ENCODE peak calls at places on chromosomes 12 and 14, in eight cellular contexts. B, R, M, V, T, F, K and X are unnamed samples.

GRCh38 chr14:103584326-103584915 is 21.7 kb downstream of the COA8 start:
- DNase-seq in V (no peak), F (no peak), R (no peak), K (no peak), T (no peak), M (no peak), B (no peak), X (no peak)

GRCh38 chr14:57266060-57266459 is 2.6 kb downstream of the EXOC5 start:
- DNase-seq in M (no peak), K (no peak), V (no peak), B (no peak), F (no peak), R (no peak), T (no peak), X (no peak)

GRCh38 chr14:76056128-76056527 is 70.6 kb downstream of the IFT43 start:
- DNase-seq in K (no peak), F (no peak), R (no peak), B (no peak), M (no peak), V (no peak), T (no peak), X (no peak)

GRCh38 chr14:50762001-50762930 is 68.7 kb downstream of the NIN start:
- DNase-seq in T (no peak), R (peak), K (no peak), F (no peak), M (no peak), V (no peak), B (peak), X (no peak)

GRCh38 chr12:64236549-64236948 is 14.5 kb upstream of the KICS2 start:
- DNase-seq in B (no peak), T (no peak), F (no peak), R (no peak), M (no peak), V (no peak), K (no peak), X (no peak)

GRCh38 chr12:106139422-106140141 is 828 bp upstream of the NUAK1 start:
- DNase-seq in F (peak), K (peak), M (peak), B (peak), T (peak), R (no peak), V (peak), X (peak)

GRCh38 chr12:76275511-76276093 is 72.6 kb downstream of the BBS10 start:
- DNase-seq in T (no peak), V (no peak), M (no peak), K (no peak), B (no peak), F (no peak), R (no peak), X (no peak)

GRCh38 chr12:131799828-131800593 is 28.2 kb upstream of the MMP17 start:
- DNase-seq in K (no peak), F (no peak), B (no peak), T (no peak), M (no peak), V (no peak), R (no peak), X (no peak)

GRCh38 chr14:61891251-61891650 is 129.0 kb downstream of the SNAPC1 start:
- DNase-seq in B (no peak), K (no peak), R (no peak), M (no peak), T (peak), V (no peak), F (no peak), X (no peak)

GRCh38 chr14:54116972-54117371 is 160.3 kb upstream of the BMP4 start:
- DNase-seq in T (no peak), K (no peak), R (no peak), F (no peak), M (no peak), B (no peak), V (no peak), X (no peak)

GRCh38 chr12:66776974-66777373 is 98.1 kb upstream of the GRIP1 start:
- DNase-seq in F (no peak), T (no peak), K (no peak), R (peak), B (no peak), V (no peak), M (no peak), X (no peak)

GRCh38 chr12:9701380-9702154 is 31.3 kb downstream of the CLECL1 start:
- DNase-seq in T (no peak), F (no peak), R (no peak), K (no peak), M (no peak), B (no peak), V (no peak), X (no peak)

GRCh38 chr14:36515105-36515593 is 4.9 kb downstream of the NKX2-1 start:
- DNase-seq in T (no peak), M (no peak), V (no peak), R (no peak), F (no peak), K (no peak), B (no peak), X (no peak)

GRCh38 chr14:97219356-97220017 is 422.3 kb downstream of the VRK1 start:
- DNase-seq in B (no peak), K (no peak), V (no peak), M (no peak), T (peak), F (no peak), R (no peak), X (no peak)

GRCh38 chr14:83260751-83261150 is 1727.1 kb upstream of the SEL1L start:
- DNase-seq in B (no peak), T (no peak), K (no peak), M (no peak), F (no peak), R (no peak), V (no peak), X (no peak)

GRCh38 chr14:68655961-68656360 is 136.9 kb downstream of the ZFP36L1 start:
- DNase-seq in B (no peak), K (no peak), T (no peak), V (no peak), R (no peak), F (no peak), M (no peak), X (no peak)

GRCh38 chr12:116459921-116460666 is 99.1 kb upstream of the MAP1LC3B2 start:
- DNase-seq in R (no peak), B (no peak), V (no peak), K (no peak), M (no peak), F (no peak), T (no peak), X (no peak)

GRCh38 chr14:105498430-105499255 is 7.6 kb downstream of the TEDC1 start:
- DNase-seq in K (no peak), V (peak), M (peak), R (no peak), F (no peak), T (no peak), B (no peak), X (no peak)